ENCODE peak calls at places on chromosomes 13 and 19, in five cellular contexts. One of them, this sample, is unnamed.

GRCh38 chr13:114047358-114047881 is 73.5 kb upstream of the C13orf46 start:
- DNase-seq in tibial nerve: no peak
- DNase-seq in neural crest cell: no peak
- DNase-seq in kidney epithelial cell: peak; percentile 70
- DNase-seq in GM06990: no peak
- DNase-seq in this sample: no peak

GRCh38 chr13:32314271-32314967 is 744 bp downstream of the ZAR1L start:
- DNase-seq in tibial nerve: peak; percentile 15
- DNase-seq in neural crest cell: no peak
- DNase-seq in kidney epithelial cell: no peak
- DNase-seq in GM06990: no peak
- DNase-seq in this sample: no peak

GRCh38 chr13:27182844-27183497 is 11.4 kb upstream of the USP12 start:
- DNase-seq in tibial nerve: peak; percentile 28
- DNase-seq in neural crest cell: no peak
- DNase-seq in kidney epithelial cell: peak; percentile 67
- DNase-seq in GM06990: no peak
- DNase-seq in this sample: no peak

GRCh38 chr13:23889598-23890224 is 511 bp upstream of the MIPEP start:
- DNase-seq in tibial nerve: no peak
- DNase-seq in neural crest cell: no peak
- DNase-seq in kidney epithelial cell: no peak
- DNase-seq in GM06990: no peak
- DNase-seq in this sample: no peak

GRCh38 chr19:33186835-33187540 is 7.1 kb upstream of the LRP3 start:
- DNase-seq in tibial nerve: no peak
- DNase-seq in neural crest cell: no peak
- DNase-seq in kidney epithelial cell: no peak
- DNase-seq in GM06990: no peak
- DNase-seq in this sample: peak; percentile 26

GRCh38 chr13:43475135-43475534 is 311.6 kb downstream of the ENOX1 start:
- DNase-seq in tibial nerve: no peak
- DNase-seq in neural crest cell: no peak
- DNase-seq in kidney epithelial cell: no peak
- DNase-seq in GM06990: no peak
- DNase-seq in this sample: no peak

GRCh38 chr19:41588497-41589209 is 12.7 kb downstream of the CEACAM21 start:
- DNase-seq in tibial nerve: peak; percentile 25
- DNase-seq in neural crest cell: no peak
- DNase-seq in kidney epithelial cell: peak; percentile 5
- DNase-seq in GM06990: no peak
- DNase-seq in this sample: peak; percentile 67

GRCh38 chr19:35712910-35713845 is 4.6 kb upstream of the KMT2B start:
- DNase-seq in tibial nerve: no peak
- DNase-seq in neural crest cell: no peak
- DNase-seq in kidney epithelial cell: no peak
- DNase-seq in GM06990: peak; percentile 85
- DNase-seq in this sample: no peak

GRCh38 chr19:1279782-1280341 is 4.5 kb downstream of the FAM174C start:
- DNase-seq in tibial nerve: peak; percentile 72
- DNase-seq in neural crest cell: peak; percentile 87
- DNase-seq in kidney epithelial cell: no peak
- DNase-seq in GM06990: peak; percentile 86
- DNase-seq in this sample: peak; percentile 89

GRCh38 chr19:10473192-10473591 is 30.0 kb downstream of the KEAP1 start:
- DNase-seq in tibial nerve: no peak
- DNase-seq in neural crest cell: no peak
- DNase-seq in kidney epithelial cell: no peak
- DNase-seq in GM06990: no peak
- DNase-seq in this sample: no peak

GRCh38 chr13:44299142-44299541 is 74.5 kb upstream of the SERP2 start:
- DNase-seq in tibial nerve: no peak
- DNase-seq in neural crest cell: no peak
- DNase-seq in kidney epithelial cell: no peak
- DNase-seq in GM06990: no peak
- DNase-seq in this sample: no peak

GRCh38 chr13:65965496-65965895 is 1264.6 kb downstream of the PCDH9 start:
- DNase-seq in tibial nerve: no peak
- DNase-seq in neural crest cell: no peak
- DNase-seq in kidney epithelial cell: no peak
- DNase-seq in GM06990: no peak
- DNase-seq in this sample: no peak

GRCh38 chr19:46201413-46202310 is 27.9 kb upstream of the IGFL1 start:
- DNase-seq in tibial nerve: no peak
- DNase-seq in neural crest cell: no peak
- DNase-seq in kidney epithelial cell: no peak
- DNase-seq in GM06990: no peak
- DNase-seq in this sample: no peak

GRCh38 chr13:41700790-41701310 is 243.5 kb downstream of the RGCC start:
- DNase-seq in tibial nerve: no peak
- DNase-seq in neural crest cell: no peak
- DNase-seq in kidney epithelial cell: no peak
- DNase-seq in GM06990: no peak
- DNase-seq in this sample: no peak

GRCh38 chr19:38210458-38210987 is 13.5 kb downstream of the DPF1 start:
- DNase-seq in tibial nerve: no peak
- DNase-seq in neural crest cell: peak; percentile 72
- DNase-seq in kidney epithelial cell: no peak
- DNase-seq in GM06990: no peak
- DNase-seq in this sample: peak; percentile 88

GRCh38 chr13:105759467-105759866 is 776.0 kb downstream of the EFNB2 start:
- DNase-seq in tibial nerve: no peak
- DNase-seq in neural crest cell: no peak
- DNase-seq in kidney epithelial cell: no peak
- DNase-seq in GM06990: no peak
- DNase-seq in this sample: no peak

GRCh38 chr13:63631006-63631405 is 2215.4 kb upstream of the PCDH20 start:
- DNase-seq in tibial nerve: no peak
- DNase-seq in neural crest cell: no peak
- DNase-seq in kidney epithelial cell: no peak
- DNase-seq in GM06990: no peak
- DNase-seq in this sample: no peak

GRCh38 chr13:34346626-34347025 is 528.7 kb downstream of the RFC3 start:
- DNase-seq in tibial nerve: no peak
- DNase-seq in neural crest cell: no peak
- DNase-seq in kidney epithelial cell: no peak
- DNase-seq in GM06990: no peak
- DNase-seq in this sample: no peak

GRCh38 chr13:80685942-80686341 is 345.0 kb upstream of the SPRY2 start:
- DNase-seq in tibial nerve: no peak
- DNase-seq in neural crest cell: no peak
- DNase-seq in kidney epithelial cell: no peak
- DNase-seq in GM06990: no peak
- DNase-seq in this sample: no peak

GRCh38 chr19:2434267-2434666 is 6.9 kb upstream of the TIMM13 start:
- DNase-seq in tibial nerve: no peak
- DNase-seq in neural crest cell: no peak
- DNase-seq in kidney epithelial cell: no peak
- DNase-seq in GM06990: no peak
- DNase-seq in this sample: no peak

GRCh38 chr19:32599258-32599657 is 18.3 kb downstream of the PDCD5 start:
- DNase-seq in tibial nerve: no peak
- DNase-seq in neural crest cell: no peak
- DNase-seq in kidney epithelial cell: no peak
- DNase-seq in GM06990: no peak
- DNase-seq in this sample: no peak

GRCh38 chr13:80341098-80341701 is at the start of gene SPRY2:
- DNase-seq in tibial nerve: peak; percentile 91
- DNase-seq in neural crest cell: peak; percentile 86
- DNase-seq in kidney epithelial cell: peak; percentile 83
- DNase-seq in GM06990: peak; percentile 64
- DNase-seq in this sample: peak; percentile 92

GRCh38 chr19:42091300-42092266 is 15.6 kb downstream of the ZNF574 start:
- DNase-seq in tibial nerve: no peak
- DNase-seq in neural crest cell: no peak
- DNase-seq in kidney epithelial cell: no peak
- DNase-seq in GM06990: no peak
- DNase-seq in this sample: no peak

GRCh38 chr13:23449386-23450162 is 16.1 kb upstream of the SACS start:
- DNase-seq in tibial nerve: no peak
- DNase-seq in neural crest cell: no peak
- DNase-seq in kidney epithelial cell: no peak
- DNase-seq in GM06990: no peak
- DNase-seq in this sample: no peak

GRCh38 chr19:2171349-2172145 is 7.8 kb downstream of the DOT1L start:
- DNase-seq in tibial nerve: no peak
- DNase-seq in neural crest cell: no peak
- DNase-seq in kidney epithelial cell: no peak
- DNase-seq in GM06990: peak; percentile 89
- DNase-seq in this sample: no peak

GRCh38 chr13:59208405-59209195 is 955.1 kb downstream of the DIAPH3 start:
- DNase-seq in tibial nerve: no peak
- DNase-seq in neural crest cell: no peak
- DNase-seq in kidney epithelial cell: no peak
- DNase-seq in GM06990: no peak
- DNase-seq in this sample: no peak

GRCh38 chr19:53103903-53104203 is 631 bp upstream of the ZNF160 start:
- DNase-seq in tibial nerve: no peak
- DNase-seq in neural crest cell: no peak
- DNase-seq in kidney epithelial cell: no peak
- DNase-seq in GM06990: no peak
- DNase-seq in this sample: no peak

DNA sequence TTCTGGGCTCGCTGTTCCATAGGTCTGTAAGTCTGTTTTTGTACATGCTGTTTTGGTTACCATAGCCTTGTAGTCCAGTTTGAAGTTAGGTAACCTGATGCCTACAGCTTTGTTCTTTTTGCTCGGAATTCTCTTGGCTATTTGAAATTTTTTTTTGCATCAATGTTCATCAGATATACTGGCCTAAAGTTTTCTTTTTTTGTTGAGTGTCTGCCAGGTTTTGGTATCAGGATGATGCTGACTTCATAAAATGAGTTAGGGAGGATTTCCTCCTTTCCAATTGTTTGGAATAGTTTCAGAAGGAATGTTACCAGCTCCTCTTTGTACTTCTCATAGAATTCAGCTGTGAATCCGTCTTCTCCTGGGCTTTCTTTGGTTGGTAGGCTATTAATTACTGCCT is 397.8 kb upstream of the HTR2A start:
- DNase-seq in tibial nerve: no peak
- DNase-seq in neural crest cell: no peak
- DNase-seq in kidney epithelial cell: no peak
- DNase-seq in GM06990: no peak
- DNase-seq in this sample: no peak
- TF ChIP-seq CTCF in tibial nerve: no peak
- TF ChIP-seq CTCF in neural crest cell: no peak
- TF ChIP-seq CTCF in kidney epithelial cell: no peak
- TF ChIP-seq CTCF in GM06990: no peak
- TF ChIP-seq CTCF in this sample: no peak

GRCh38 chr13:102090532-102090931 is 311.3 kb downstream of the FGF14 start:
- DNase-seq in tibial nerve: no peak
- DNase-seq in neural crest cell: no peak
- DNase-seq in kidney epithelial cell: no peak
- DNase-seq in GM06990: no peak
- DNase-seq in this sample: no peak
- TF ChIP-seq CTCF in tibial nerve: no peak
- TF ChIP-seq CTCF in neural crest cell: no peak
- TF ChIP-seq CTCF in kidney epithelial cell: no peak
- TF ChIP-seq CTCF in GM06990: no peak
- TF ChIP-seq CTCF in this sample: no peak

GRCh38 chr19:51565583-51565982 is 5.5 kb upstream of the ZNF175 start:
- DNase-seq in tibial nerve: no peak
- DNase-seq in neural crest cell: no peak
- DNase-seq in kidney epithelial cell: no peak
- DNase-seq in GM06990: no peak
- DNase-seq in this sample: no peak

GRCh38 chr19:51568456-51568855 is 2.6 kb upstream of the ZNF175 start:
- DNase-seq in tibial nerve: no peak
- DNase-seq in neural crest cell: no peak
- DNase-seq in kidney epithelial cell: no peak
- DNase-seq in GM06990: no peak
- DNase-seq in this sample: no peak

GRCh38 chr19:51567583-51567982 is 3.5 kb upstream of the ZNF175 start:
- DNase-seq in tibial nerve: no peak
- DNase-seq in neural crest cell: no peak
- DNase-seq in kidney epithelial cell: no peak
- DNase-seq in GM06990: no peak
- DNase-seq in this sample: no peak

GRCh38 chr19:51566489-51567100 is 4.5 kb upstream of the ZNF175 start:
- DNase-seq in tibial nerve: no peak
- DNase-seq in neural crest cell: no peak
- DNase-seq in kidney epithelial cell: no peak
- DNase-seq in GM06990: no peak
- DNase-seq in this sample: no peak

GRCh38 chr19:51564791-51565190 is 6.3 kb upstream of the ZNF175 start:
- DNase-seq in tibial nerve: no peak
- DNase-seq in neural crest cell: no peak
- DNase-seq in kidney epithelial cell: no peak
- DNase-seq in GM06990: no peak
- DNase-seq in this sample: no peak
- TF ChIP-seq CTCF in tibial nerve: no peak
- TF ChIP-seq CTCF in neural crest cell: no peak
- TF ChIP-seq CTCF in kidney epithelial cell: no peak
- TF ChIP-seq CTCF in GM06990: peak; percentile 66
- TF ChIP-seq CTCF in this sample: no peak

DNA sequence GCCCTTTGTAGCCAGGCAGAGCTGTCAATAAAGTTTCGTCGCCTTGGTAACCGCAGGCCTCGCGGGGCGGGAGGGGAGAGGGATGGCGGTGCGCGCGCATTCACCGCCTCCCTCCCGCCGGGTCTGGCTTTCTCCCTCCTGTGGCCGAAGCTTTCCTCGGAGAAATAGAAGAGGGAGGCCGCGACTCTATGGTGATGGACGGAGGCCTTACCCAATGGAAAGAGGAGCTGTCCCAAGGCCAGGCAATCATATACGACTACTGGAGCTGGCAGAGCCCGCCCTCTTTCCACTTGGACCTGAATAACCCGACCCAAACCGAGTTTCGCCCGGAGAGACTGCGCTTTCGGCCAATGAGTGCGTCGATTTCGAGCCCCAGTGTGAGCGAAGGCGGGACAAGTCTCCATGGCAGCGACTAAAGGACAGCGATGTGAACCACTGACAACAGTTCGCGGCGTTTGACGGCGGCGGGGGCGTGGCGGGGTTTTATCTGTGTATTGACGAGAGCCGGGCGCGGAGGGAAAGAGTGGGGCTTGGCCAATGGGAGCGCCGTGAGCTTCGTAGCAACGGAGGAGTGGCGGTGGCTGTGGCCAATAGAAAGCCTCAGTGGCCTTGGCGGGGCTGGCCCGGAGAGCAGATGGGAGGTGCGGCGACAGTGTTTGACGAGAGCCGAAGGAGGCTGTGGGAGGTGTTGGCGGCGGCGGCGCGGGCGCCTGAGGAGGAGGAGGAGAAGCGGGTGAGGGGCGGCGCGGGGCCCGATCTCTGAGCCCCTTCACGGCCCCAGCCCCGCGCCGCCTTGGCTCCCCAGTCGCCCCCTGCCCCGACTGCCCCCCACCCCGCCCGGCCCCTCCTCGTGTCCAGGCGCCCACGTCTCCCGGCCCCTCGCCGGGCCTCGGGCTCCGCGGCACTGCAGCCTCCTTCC is at the start of gene KMT5C:
- DNase-seq in tibial nerve: peak; percentile 100
- DNase-seq in neural crest cell: peak; percentile 100
- DNase-seq in kidney epithelial cell: peak; percentile 100
- DNase-seq in GM06990: peak; percentile 100
- DNase-seq in this sample: peak; percentile 100
- TF ChIP-seq CTCF in tibial nerve: peak; percentile 74
- TF ChIP-seq CTCF in neural crest cell: peak; percentile 45
- TF ChIP-seq CTCF in kidney epithelial cell: peak; percentile 42
- TF ChIP-seq CTCF in GM06990: no peak
- TF ChIP-seq CTCF in this sample: no peak